ENCODE peak calls at places on chromosomes 7 and 10, in five cellular contexts. K is stimulated activated CD4-positive, alpha-beta T cell treated with anti-CD3 and anti-CD28 coated beads, Interleukin-2, amount 100 ng/mL, for 4 hours; Z is GM23248; D is neuronal stem cell; N is sciatic nerve. S is an unnamed sample.

GRCh38 chr7:27346531-27347260 is 104.1 kb downstream of the EVX1 start:
- DNase-seq in K (no peak), Z (peak; percentile 68), D (no peak), N (no peak), S (no peak)

GRCh38 chr10:36634916-36635315 is 490.5 kb upstream of the ANKRD30A start:
- DNase-seq in K (no peak), Z (peak; percentile 80), D (no peak), N (no peak), S (no peak)

GRCh38 chr7:22662031-22662430 is 65.0 kb upstream of the IL6 start:
- DNase-seq in K (no peak), Z (peak; percentile 48), D (no peak), N (no peak), S (no peak)

GRCh38 chr7:30510124-30511074 is 5.8 kb upstream of the GGCT start:
- DNase-seq in K (peak; percentile 17), Z (peak; percentile 68), D (no peak), N (no peak), S (no peak)

GRCh38 chr7:110675383-110676103 is 415.4 kb upstream of the LRRN3 start:
- DNase-seq in K (no peak), Z (no peak), D (no peak), N (no peak), S (no peak)

GRCh38 chr7:45203459-45203858 is 45.9 kb downstream of the RAMP3 start:
- DNase-seq in K (no peak), Z (no peak), D (no peak), N (no peak), S (no peak)

GRCh38 chr10:89337493-89337892 is 9.7 kb downstream of the IFIT3 start:
- DNase-seq in K (peak; percentile 39), Z (peak; percentile 64), D (no peak), N (no peak), S (no peak)

GRCh38 chr7:128350708-128351295 is 7.1 kb upstream of the RBM28 start:
- DNase-seq in K (no peak), Z (no peak), D (no peak), N (no peak), S (no peak)

GRCh38 chr7:22150221-22150620 is 204.5 kb upstream of the CDCA7L start:
- DNase-seq in K (no peak), Z (no peak), D (no peak), N (no peak), S (no peak)

GRCh38 chr7:16804674-16805439 is at the start of gene AGR2:
- DNase-seq in K (no peak), Z (no peak), D (no peak), N (no peak), S (no peak)

GRCh38 chr7:32892521-32893224 is 1.1 kb upstream of the KBTBD2 start:
- DNase-seq in K (peak; percentile 8), Z (peak; percentile 81), D (no peak), N (peak; percentile 66), S (peak; percentile 33)

GRCh38 chr7:66542528-66543373 is 85.9 kb upstream of the KCTD7 start:
- DNase-seq in K (no peak), Z (peak; percentile 52), D (no peak), N (no peak), S (no peak)

GRCh38 chr7:159059629-159060028 is 85.0 kb downstream of the VIPR2 start:
- DNase-seq in K (no peak), Z (no peak), D (no peak), N (no peak), S (no peak)

GRCh38 chr7:7329321-7329720 is 147.0 kb downstream of the C1GALT1 start:
- DNase-seq in K (no peak), Z (no peak), D (no peak), N (no peak), S (no peak)

GRCh38 chr10:132788180-132788830 is 2.4 kb upstream of the NKX6-2 start:
- DNase-seq in K (no peak), Z (peak; percentile 41), D (no peak), N (no peak), S (no peak)

GRCh38 chr7:130972201-130972600 is 238.2 kb upstream of the KLF14 start:
- DNase-seq in K (no peak), Z (no peak), D (no peak), N (no peak), S (no peak)

GRCh38 chr10:89391882-89392756 is at the start of gene IFIT1:
- DNase-seq in K (peak; percentile 46), Z (peak; percentile 91), D (no peak), N (no peak), S (no peak)